ENCODE peak calls at places on chromosomes 1 and 21, in nine cellular contexts. N is cardiac muscle cell; B is right cardiac atrium; Y is CD8-positive, alpha-beta T cell; P is neural progenitor cell; I is left lung; X is sigmoid colon; W is DND-41; V is Peyer's patch. A is an unnamed sample. For H3K9me3 and H3K4me1, the result is how much of the 10 kb centered on the place peaks cover.

GRCh38 chr1:178102218-178102617 is 8.3 kb downstream of the RASAL2 start:
- DNase-seq in Y (no peak), V (no peak), B (no peak), I (no peak), X (no peak), W (no peak), P (no peak), N (no peak), A (no peak)

GRCh38 chr1:67371681-67372080 is 58.5 kb downstream of the SERBP1 start:
- DNase-seq in N (no peak), V (no peak), Y (no peak), P (no peak), W (no peak), I (no peak), B (no peak), X (no peak), A (no peak)

GRCh38 chr1:231020139-231020601 is 19.9 kb downstream of the FAM89A start:
- DNase-seq in P (no peak), N (no peak), X (no peak), Y (no peak), B (no peak), I (no peak), V (no peak), W (no peak), A (no peak)

GRCh38 chr1:150971583-150972416 is 2.8 kb downstream of the CERS2 start:
- DNase-seq in N (peak), B (no peak), V (no peak), Y (peak), W (no peak), X (no peak), I (no peak), P (peak), A (no peak)

GRCh38 chr21:42125571-42126544 is 54.7 kb downstream of the UMODL1 start:
- DNase-seq in Y (no peak), B (no peak), N (no peak), V (no peak), X (no peak), I (peak), P (peak), W (peak), A (peak)

GRCh38 chr1:212158912-212159796 is 123.6 kb downstream of the DTL start:
- DNase-seq in P (no peak), X (no peak), Y (peak), B (no peak), V (peak), W (peak), N (no peak), I (no peak), A (no peak)

GRCh38 chr1:227894306-227894721 is 53.4 kb downstream of the WNT9A start:
- DNase-seq in I (peak), V (no peak), X (no peak), P (no peak), Y (peak), N (no peak), B (no peak), W (no peak), A (no peak)

GRCh38 chr1:156251527-156251926 is 3.7 kb upstream of the PAQR6 start:
- DNase-seq in X (no peak), P (no peak), B (no peak), I (no peak), V (no peak), Y (no peak), W (no peak), N (peak), A (no peak)

GRCh38 chr1:78996791-78997190 is 9.7 kb downstream of the ADGRL4 start:
- DNase-seq in Y (no peak), P (no peak), I (no peak), X (no peak), N (no peak), W (no peak), V (no peak), B (no peak), A (no peak)

GRCh38 chr1:93079685-93080141 is 630 bp downstream of the MTF2 start:
- DNase-seq in Y (peak), B (peak), V (peak), W (peak), P (peak), N (peak), X (peak), I (no peak), A (peak)

GRCh38 chr1:2151252-2151651 is 43.3 kb downstream of the FAAP20 start:
- DNase-seq in X (no peak), I (no peak), N (no peak), V (no peak), Y (no peak), W (no peak), P (no peak), B (peak), A (no peak)

GRCh38 chr1:209319549-209319948 is 264.0 kb upstream of the CAMK1G start:
- DNase-seq in X (no peak), B (no peak), Y (no peak), I (no peak), V (no peak), P (no peak), N (no peak), W (no peak), A (no peak)

GRCh38 chr1:61323681-61324328 is 241.4 kb downstream of the NFIA start:
- DNase-seq in V (no peak), X (no peak), N (no peak), W (no peak), Y (no peak), I (no peak), P (no peak), B (no peak), A (no peak)

GRCh38 chr1:34681481-34682451 is 73.1 kb upstream of the GJB5 start:
- DNase-seq in V (peak), X (no peak), W (peak), N (peak), Y (peak), B (no peak), I (no peak), P (peak), A (peak)

GRCh38 chr1:239586128-239586527 is 199.8 kb downstream of the CHRM3 start:
- DNase-seq in P (no peak), W (no peak), N (no peak), I (no peak), Y (no peak), B (no peak), X (no peak), V (no peak), A (no peak)

GRCh38 chr1:239587066-239587465 is 200.7 kb downstream of the CHRM3 start:
- DNase-seq in P (no peak), I (no peak), V (peak), W (peak), X (no peak), B (no peak), N (no peak), Y (peak), A (no peak)
- H3K9me3 ChIP-seq in P (under half), I (under half), V (under half), W (under half), X (under half), B (under half), N (under half), Y (under half), A (under half)

GRCh38 chr1:247855911-247856310 is 1.1 kb upstream of the TRIM58 start:
- DNase-seq in Y (no peak), N (no peak), V (no peak), P (no peak), X (no peak), I (no peak), B (no peak), W (no peak), A (no peak)

GRCh38 chr1:247862756-247863155 is 5.8 kb downstream of the TRIM58 start:
- DNase-seq in B (no peak), W (no peak), N (no peak), V (no peak), I (no peak), X (no peak), Y (no peak), P (no peak), A (no peak)

GRCh38 chr1:247857986-247858356 is 984 bp downstream of the TRIM58 start:
- DNase-seq in I (no peak), P (no peak), N (no peak), Y (no peak), W (no peak), V (no peak), X (no peak), B (no peak), A (no peak)

GRCh38 chr1:247854899-247855545 is 2.0 kb upstream of the TRIM58 start:
- DNase-seq in P (no peak), N (no peak), Y (no peak), W (no peak), V (no peak), B (no peak), X (no peak), I (no peak), A (no peak)

GRCh38 chr1:247857069-247857985 is at the start of gene TRIM58:
- DNase-seq in I (peak), V (peak), X (peak), B (peak), Y (peak), W (no peak), N (peak), P (no peak), A (no peak)
- H3K4me3 ChIP-seq in I (peak), V (peak), X (peak), B (peak), Y (peak), W (no peak), N (peak), P (no peak), A (no peak)

GRCh38 chr1:115312752-115313151 is 25.3 kb downstream of the NGF start:
- DNase-seq in W (no peak), I (no peak), X (no peak), N (no peak), Y (no peak), B (no peak), P (no peak), V (no peak), A (no peak)

GRCh38 chr1:115307621-115308020 is 30.4 kb downstream of the NGF start:
- DNase-seq in W (no peak), Y (no peak), V (no peak), I (no peak), N (no peak), P (no peak), B (no peak), X (no peak), A (no peak)

GRCh38 chr1:115310821-115311220 is 27.2 kb downstream of the NGF start:
- DNase-seq in X (no peak), N (peak), W (no peak), P (no peak), I (no peak), Y (no peak), B (no peak), V (no peak), A (no peak)

GRCh38 chr1:115306146-115306545 is 31.9 kb downstream of the NGF start:
- DNase-seq in P (no peak), W (no peak), Y (no peak), N (no peak), V (no peak), B (no peak), I (no peak), X (no peak), A (no peak)

GRCh38 chr1:115308969-115309368 is 29.1 kb downstream of the NGF start:
- DNase-seq in Y (no peak), X (no peak), N (no peak), B (no peak), P (no peak), V (no peak), I (no peak), W (no peak), A (no peak)
- H3K4me1 ChIP-seq in Y (under half), X (under half), N (under half), B (under half), P (under half), V (under half), I (under half), W (under half), A (under half)

GRCh38 chr1:116540088-116540487 is 30.7 kb downstream of the CD58 start:
- DNase-seq in I (no peak), Y (no peak), N (no peak), V (no peak), P (no peak), W (no peak), X (no peak), B (no peak), A (no peak)

GRCh38 chr1:116534014-116534739 is 36.6 kb downstream of the CD58 start:
- DNase-seq in B (no peak), Y (no peak), P (no peak), X (no peak), I (no peak), W (no peak), N (no peak), V (no peak), A (no peak)

GRCh38 chr1:116537898-116538297 is 32.9 kb downstream of the CD58 start:
- DNase-seq in I (no peak), X (no peak), N (no peak), B (no peak), V (no peak), W (no peak), Y (no peak), P (no peak), A (no peak)

GRCh38 chr1:116537439-116537838 is 33.4 kb downstream of the CD58 start:
- DNase-seq in Y (no peak), V (no peak), I (no peak), P (no peak), B (no peak), W (no peak), N (no peak), X (no peak), A (peak)

GRCh38 chr1:116538527-116538926 is 32.3 kb downstream of the CD58 start:
- DNase-seq in Y (peak), W (no peak), V (peak), P (no peak), N (no peak), B (no peak), I (no peak), X (no peak), A (no peak)
- H3K9me3 ChIP-seq in Y (under half), W (under half), V (under half), P (under half), N (under half), B (under half), I (under half), X (under half), A (under half)

DNA sequence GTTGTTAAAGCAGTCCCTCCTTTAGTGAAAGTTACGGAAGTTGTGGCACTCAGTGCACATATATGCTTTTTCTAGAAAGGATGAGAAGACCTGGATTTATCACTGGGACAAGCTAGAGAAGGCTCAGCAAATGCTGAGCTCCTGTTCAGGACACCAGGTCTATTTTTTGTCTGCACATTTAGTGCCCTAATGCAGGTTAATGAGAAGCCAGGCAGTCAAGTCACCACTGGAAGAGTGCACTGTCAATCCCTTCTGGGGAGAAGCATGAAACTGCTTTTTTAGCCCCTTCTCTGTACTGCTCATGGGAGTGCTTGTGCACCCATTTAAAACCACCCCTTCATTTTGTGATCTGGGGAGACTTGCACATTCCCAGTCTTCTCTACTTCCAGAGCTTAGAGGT is 624.1 kb upstream of the USP24 start:
- DNase-seq in I (no peak), Y (no peak), X (no peak), V (no peak), N (no peak), B (no peak), W (no peak), P (no peak), A (no peak)
- H3K4me3 ChIP-seq in I (no peak), Y (no peak), X (no peak), V (no peak), N (no peak), B (no peak), W (no peak), P (no peak), A (no peak)

GRCh38 chr1:100362821-100363466 is 10.6 kb downstream of the CDC14A start:
- DNase-seq in I (no peak), V (no peak), X (no peak), Y (peak), B (no peak), N (no peak), W (no peak), P (peak), A (peak)

GRCh38 chr1:100364731-100365130 is 12.4 kb downstream of the CDC14A start:
- DNase-seq in B (no peak), Y (no peak), V (no peak), I (no peak), X (no peak), N (no peak), W (no peak), P (no peak), A (no peak)

GRCh38 chr1:100361249-100362089 is 9.2 kb downstream of the CDC14A start:
- DNase-seq in X (no peak), V (no peak), P (peak), I (no peak), W (no peak), B (no peak), Y (no peak), N (no peak), A (peak)

GRCh38 chr1:100366209-100366525 is 13.9 kb downstream of the CDC14A start:
- DNase-seq in W (no peak), X (no peak), V (no peak), B (no peak), P (no peak), I (no peak), N (no peak), Y (no peak), A (no peak)

DNA sequence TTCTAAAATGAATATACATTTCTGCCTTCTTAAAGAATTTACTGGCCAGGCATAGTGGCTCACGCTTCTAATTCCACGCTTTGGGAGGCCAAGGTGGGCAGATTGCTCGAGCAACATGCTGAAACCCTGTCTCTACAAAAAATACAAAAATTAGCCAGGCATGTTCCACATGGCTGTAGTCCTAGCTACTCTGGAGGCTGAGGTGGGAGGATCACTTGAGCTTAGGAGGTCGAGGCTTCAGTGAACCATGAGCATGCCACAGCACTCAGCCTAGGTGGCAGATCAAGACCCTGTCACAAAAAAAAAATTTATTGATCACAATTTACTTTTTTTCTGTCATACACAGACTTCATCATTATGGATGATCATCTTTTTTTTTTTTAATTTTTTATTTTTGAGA is 11.5 kb downstream of the CDC14A start:
- DNase-seq in I (no peak), P (no peak), N (no peak), W (no peak), B (no peak), V (no peak), Y (no peak), X (no peak), A (no peak)
- H3K4me1 ChIP-seq in I (under half), P (under half), N (under half), W (under half), B (under half), V (under half), Y (under half), X (under half), A (under half)

GRCh38 chr1:38134294-38134755 is 87.7 kb upstream of the POU3F1 start:
- DNase-seq in B (no peak), N (no peak), I (no peak), Y (no peak), W (no peak), X (no peak), P (no peak), V (no peak), A (no peak)
- H3K9me3 ChIP-seq in B (under half), N (under half), I (under half), Y (under half), W (under half), X (under half), P (under half), V (under half), A (under half)

GRCh38 chr1:168217664-168218063 is 8.1 kb upstream of the SFT2D2 start:
- DNase-seq in V (no peak), I (no peak), P (no peak), X (no peak), Y (no peak), N (no peak), W (no peak), B (no peak), A (no peak)
- H3K4me3 ChIP-seq in V (no peak), I (no peak), P (no peak), X (no peak), Y (no peak), N (no peak), W (no peak), B (no peak), A (no peak)

GRCh38 chr1:91877574-91878208 is 8.3 kb downstream of the TGFBR3 start:
- DNase-seq in W (no peak), I (no peak), X (no peak), B (no peak), Y (no peak), P (no peak), N (no peak), V (no peak), A (no peak)

GRCh38 chr1:91874167-91874566 is 11.8 kb downstream of the TGFBR3 start:
- DNase-seq in P (no peak), X (no peak), N (no peak), Y (no peak), V (no peak), B (no peak), I (no peak), W (no peak), A (no peak)

GRCh38 chr1:91872560-91873081 is 13.3 kb downstream of the TGFBR3 start:
- DNase-seq in V (no peak), X (no peak), P (no peak), W (peak), B (no peak), Y (peak), I (no peak), N (no peak), A (no peak)

GRCh38 chr1:91876751-91877573 is 9.0 kb downstream of the TGFBR3 start:
- DNase-seq in P (no peak), Y (no peak), X (no peak), N (no peak), I (no peak), B (no peak), V (no peak), W (no peak), A (no peak)

DNA sequence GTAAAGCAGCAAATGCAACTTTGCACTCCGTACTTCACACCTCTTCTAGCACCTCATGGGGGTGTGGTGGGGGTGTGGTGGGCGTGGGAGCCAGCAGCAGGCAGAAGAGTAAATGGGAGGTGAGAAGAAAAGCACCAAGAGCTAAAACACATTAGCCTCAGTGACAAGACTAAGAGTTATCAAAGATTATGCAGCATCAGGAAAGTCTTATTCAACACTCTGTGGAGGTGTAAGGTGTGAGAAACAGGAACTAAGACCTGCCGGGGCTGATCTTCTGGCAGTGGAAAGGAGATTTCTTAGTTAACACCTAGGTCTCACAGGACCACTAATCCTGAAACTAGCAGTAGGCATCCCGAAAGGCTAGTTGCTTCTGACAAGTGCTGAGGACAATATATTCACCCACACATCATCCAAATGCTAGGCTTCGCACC is 9.9 kb downstream of the TGFBR3 start:
- DNase-seq in W (no peak), V (no peak), B (no peak), Y (peak), P (no peak), N (no peak), X (no peak), I (no peak), A (no peak)
- H3K4me1 ChIP-seq in W (under half), V (under half), B (under half), Y (under half), P (under half), N (under half), X (half or more), I (under half), A (under half)

DNA sequence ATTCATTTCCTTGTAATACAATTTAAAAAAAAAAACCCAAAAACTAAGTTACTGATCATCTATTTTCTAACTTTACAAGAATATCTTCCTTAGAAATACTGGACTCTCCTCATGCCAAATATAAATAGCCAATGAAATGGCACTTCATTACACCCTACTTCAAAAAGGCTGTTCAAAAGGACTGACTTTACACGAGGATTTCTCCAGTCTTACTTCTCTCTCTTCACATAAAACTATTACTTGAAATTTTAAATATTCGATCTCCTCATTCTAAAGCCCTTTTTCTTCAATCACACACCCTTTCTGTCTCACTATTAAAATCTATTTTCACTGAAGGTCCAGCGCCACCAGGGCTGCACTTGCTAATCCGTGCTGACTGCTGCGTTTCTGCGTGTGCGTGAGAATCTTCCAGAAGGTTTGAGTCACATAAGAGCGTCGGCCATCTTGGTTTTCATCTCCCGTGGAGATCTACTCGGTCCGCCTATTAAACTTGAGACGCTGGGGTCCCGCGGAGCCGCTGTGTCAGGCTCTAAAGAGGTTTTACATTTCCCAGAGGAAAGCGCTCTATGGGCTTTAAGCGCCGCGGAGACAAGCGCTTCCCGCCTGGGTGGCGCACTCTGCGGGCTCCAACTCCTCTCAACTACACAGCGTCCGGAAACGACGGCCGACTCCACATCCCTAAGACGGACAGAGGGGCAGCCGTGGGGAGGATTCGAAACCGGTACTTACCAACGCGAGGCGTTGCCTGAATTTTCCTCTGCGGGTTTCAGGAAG is 643 bp downstream of the LRIF1 start:
- DNase-seq in W (peak), Y (peak), V (peak), P (peak), I (peak), X (peak), B (peak), N (peak), A (peak)
- H3K9me3 ChIP-seq in W (under half), Y (under half), V (under half), P (under half), I (under half), X (under half), B (under half), N (under half), A (under half)